ENCODE peak calls at places on chromosomes 1 and 21, in eight cellular contexts. X is NCI-H1417; N is Panc1; L is GM12865; O is NCI-H510A; S is NK-92 treated with Interleukin-12 subunit alpha and Interleukin-12 subunit beta, amount 100 ng/mL, for 24 hours; U is hippocampal formation; D is heart right ventricle. G is an unnamed sample.

GRCh38 chr1:221839794-221840395 is 98.0 kb upstream of the DUSP10 start:
- DNase-seq in X (no peak), D (peak; percentile 29), L (peak; percentile 93), N (no peak), U (no peak), O (no peak), S (peak; percentile 55), G (no peak)

GRCh38 chr21:41887682-41888081 is 8.5 kb upstream of the PRDM15 start:
- DNase-seq in D (no peak), L (no peak), N (no peak), U (no peak), S (no peak), X (no peak), O (no peak), G (no peak)

GRCh38 chr1:117633936-117634335 is 28.1 kb downstream of the TENT5C start:
- DNase-seq in S (no peak), O (no peak), U (no peak), X (no peak), L (no peak), N (no peak), D (no peak), G (no peak)

GRCh38 chr1:92274939-92275338 is 23.8 kb downstream of the GLMN start:
- DNase-seq in S (no peak), X (no peak), L (no peak), D (no peak), N (no peak), O (no peak), U (no peak), G (no peak)

GRCh38 chr1:117359560-117360289 is 7.5 kb upstream of the MAN1A2 start:
- DNase-seq in X (no peak), L (no peak), S (no peak), U (no peak), D (no peak), O (no peak), N (no peak), G (no peak)

GRCh38 chr1:228076796-228077430 is 5.6 kb upstream of the ARF1 start:
- DNase-seq in D (no peak), O (no peak), X (no peak), U (no peak), S (no peak), L (no peak), N (no peak), G (no peak)

GRCh38 chr1:25435315-25436103 is 4.8 kb downstream of the MACO1 start:
- DNase-seq in U (no peak), X (no peak), N (no peak), D (no peak), L (peak; percentile 41), O (no peak), S (no peak), G (peak; percentile 29)

GRCh38 chr1:175824079-175824478 is 80.7 kb upstream of the TNR start:
- DNase-seq in N (no peak), L (peak; percentile 37), O (no peak), U (no peak), S (no peak), D (peak; percentile 21), X (peak; percentile 53), G (no peak)

GRCh38 chr1:94783342-94784264 is 36.6 kb upstream of the SLC44A3 start:
- DNase-seq in O (no peak), S (no peak), L (no peak), N (no peak), U (peak; percentile 33), D (peak; percentile 55), X (no peak), G (no peak)

GRCh38 chr1:68232354-68233148 is at the start of gene WLS:
- DNase-seq in U (peak; percentile 60), D (peak; percentile 83), S (no peak), L (no peak), X (peak; percentile 49), O (peak; percentile 85), N (no peak), G (peak; percentile 8)

GRCh38 chr1:58909162-58909560 is 125.3 kb upstream of the JUN start:
- DNase-seq in L (no peak), N (no peak), S (no peak), O (no peak), X (no peak), U (no peak), D (no peak), G (no peak)

G was measured in HL-60.